ENCODE peak calls at places on chromosome 18, in four cellular contexts. E is cardiac fibroblast, R is fibroblast of mammary gland, S is cardiac muscle cell. V is an unnamed sample.
A peak's percentile ranks its signal among the peaks of the same experiment; 100 is the strongest.

GRCh38 chr18:47204908-47205522 is 28.9 kb upstream of the IER3IP1 start:
- DNase-seq in E (peak; percentile 68), R (peak; percentile 42), S (peak; percentile 60), V (no peak)

GRCh38 chr18:58186258-58186948 is 142.4 kb downstream of the NEDD4L start:
- DNase-seq in E (peak; percentile 77), R (peak; percentile 57), S (peak; percentile 50), V (peak; percentile 80)

GRCh38 chr18:73850782-73851181 is 296.9 kb downstream of the FBXO15 start:
- DNase-seq in E (peak; percentile 7), R (no peak), S (no peak), V (no peak)

GRCh38 chr18:21742323-21742687 is 1.7 kb downstream of the MIB1 start:
- DNase-seq in E (peak; percentile 36), R (peak; percentile 47), S (no peak), V (no peak)

GRCh38 chr18:77071711-77072292 is 60.8 kb downstream of the MBP start:
- DNase-seq in E (peak; percentile 98), R (peak; percentile 97), S (peak; percentile 92), V (peak; percentile 91)

GRCh38 chr18:32318581-32318980 is 128.7 kb downstream of the MEP1B start:
- DNase-seq in E (no peak), R (peak; percentile 22), S (no peak), V (no peak)

GRCh38 chr18:59052965-59053960 is 86.4 kb upstream of the SEC11C start:
- DNase-seq in E (no peak), R (no peak), S (peak; percentile 34), V (no peak)

GRCh38 chr18:80137137-80137536 is 28.1 kb downstream of the ADNP2 start:
- DNase-seq in E (no peak), R (no peak), S (no peak), V (no peak)

GRCh38 chr18:79965119-79965902 is 868 bp downstream of the HSBP1L1 start:
- DNase-seq in E (peak; percentile 77), R (peak; percentile 71), S (peak; percentile 90), V (no peak)

GRCh38 chr18:36757081-36757480 is 71.7 kb downstream of the TPGS2 start:
- DNase-seq in E (peak; percentile 77), R (peak; percentile 75), S (peak; percentile 77), V (peak; percentile 49)
- TF ChIP-seq CTCF in E (peak; percentile 53), R (peak; percentile 74), S (peak; percentile 63), V (peak; percentile 58)

GRCh38 chr18:39450958-39451357 is 1885.4 kb upstream of the CELF4 start:
- DNase-seq in E (no peak), R (no peak), S (no peak), V (no peak)

GRCh38 chr18:39453882-39454281 is 1888.3 kb upstream of the CELF4 start:
- DNase-seq in E (peak; percentile 63), R (peak; percentile 61), S (peak; percentile 93), V (no peak)

GRCh38 chr18:39454866-39455265 is 1889.3 kb upstream of the CELF4 start:
- DNase-seq in E (no peak), R (no peak), S (no peak), V (no peak)

GRCh38 chr18:39455300-39455699 is 1889.7 kb upstream of the CELF4 start:
- DNase-seq in E (peak; percentile 76), R (peak; percentile 89), S (peak; percentile 66), V (no peak)

DNA sequence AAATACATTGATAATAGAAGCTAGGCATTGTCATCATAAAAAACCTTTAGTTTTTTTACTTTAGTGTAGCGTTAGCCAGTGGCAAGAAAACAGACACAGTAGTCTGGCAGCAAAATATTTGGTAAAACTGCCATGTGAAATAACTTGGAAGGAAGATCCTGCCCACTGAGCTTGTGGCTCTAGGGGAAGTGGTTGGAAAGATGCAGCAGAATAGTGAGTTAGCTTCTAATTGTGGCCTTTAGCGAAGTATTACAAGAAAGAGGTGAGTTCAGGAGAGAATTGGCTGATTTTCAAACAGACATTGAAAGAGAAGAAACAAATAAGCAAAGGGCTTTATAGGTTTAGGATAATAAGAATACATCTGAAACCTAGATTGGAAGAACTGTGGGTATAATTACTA is 1887.8 kb upstream of the CELF4 start:
- DNase-seq in E (no peak), R (no peak), S (no peak), V (no peak)
- H3K4me3 ChIP-seq in E (no peak overlapping the region), R (no peak overlapping the region), S (no peak overlapping the region), V (no peak overlapping the region)

DNA sequence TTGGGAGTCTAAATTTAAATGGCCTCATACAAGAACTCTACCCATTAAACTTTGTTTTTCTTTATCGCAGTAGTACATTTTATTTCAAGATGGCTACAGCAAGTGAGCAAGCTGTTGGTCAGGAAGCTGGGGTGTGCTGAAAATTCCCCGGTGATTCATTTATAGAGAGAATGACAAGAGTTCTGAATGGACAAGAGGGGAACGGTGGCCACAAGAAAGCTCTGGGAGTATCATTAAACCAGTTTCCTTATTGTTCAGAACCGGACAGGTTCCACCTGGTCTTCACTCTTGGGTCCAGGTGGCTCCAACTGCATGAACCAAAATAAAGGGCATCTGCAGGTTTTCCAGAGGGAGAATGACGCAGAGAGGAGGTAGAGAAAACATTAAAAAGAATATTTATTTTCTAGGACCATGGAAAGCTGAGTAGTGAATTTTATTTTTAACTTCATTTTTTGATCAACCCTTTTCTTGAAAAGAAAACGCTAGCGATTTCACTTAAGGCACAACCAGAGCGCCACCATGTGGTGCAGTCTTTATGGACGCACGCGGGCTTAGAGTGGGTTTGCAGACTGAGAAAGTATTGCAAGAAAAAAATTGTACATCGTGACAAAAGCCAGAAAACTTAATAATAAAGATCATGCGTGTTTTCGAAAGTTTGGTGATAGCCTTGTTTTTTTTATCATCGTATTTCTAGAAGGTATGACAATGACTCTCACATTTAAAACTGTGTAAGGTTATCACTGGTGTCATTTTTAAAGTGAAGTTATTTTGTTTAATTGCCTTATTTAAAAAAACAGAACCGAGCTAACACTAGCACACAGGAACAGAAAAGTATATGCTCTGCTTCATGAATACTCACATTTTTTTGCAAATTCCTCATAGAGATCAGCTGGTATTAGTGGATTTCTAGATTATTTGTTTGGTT is 97.9 kb upstream of the NOL4 start:
- DNase-seq in E (peak; percentile 74), R (peak; percentile 66), S (peak; percentile 61), V (no peak)
- TF ChIP-seq CTCF in E (peak; percentile 66), R (peak; percentile 77), S (peak; percentile 66), V (peak; percentile 64)

GRCh38 chr18:48409591-48410094 is 460 bp upstream of the ZBTB7C start:
- DNase-seq in E (no peak), R (no peak), S (no peak), V (no peak)

GRCh38 chr18:48408727-48409590 is at the start of gene ZBTB7C:
- DNase-seq in E (no peak), R (no peak), S (peak; percentile 22), V (no peak)

GRCh38 chr18:48407358-48407757 is 1.8 kb downstream of the ZBTB7C start:
- DNase-seq in E (no peak), R (no peak), S (no peak), V (no peak)

GRCh38 chr18:48410095-48410920 is 1.1 kb upstream of the ZBTB7C start:
- DNase-seq in E (peak; percentile 84), R (peak; percentile 73), S (peak; percentile 88), V (no peak)

GRCh38 chr18:48408111-48408726 is 964 bp downstream of the ZBTB7C start:
- DNase-seq in E (no peak), R (no peak), S (no peak), V (no peak)
- H3K4me3 ChIP-seq in E (no peak overlapping the region), R (no peak overlapping the region), S (peak overlapping the region; percentile 83), V (peak overlapping the region; percentile 23)